ENCODE peak calls at places on chromosome 18, in eight cellular contexts. G is astrocyte of the spinal cord; Q is T-helper 2 cell; K is cardiac fibroblast; B is choroid plexus epithelial cell; L is GM13977; V is activated CD4-positive, alpha-beta T cell treated with anti-CD3 and anti-CD28 coated beads for 48 hours; F is chondrocyte. Z is an unnamed sample.
A peak's percentile ranks its signal among the peaks of the same experiment; 100 is the strongest.

GRCh38 chr18:3452750-3453539 is 3.0 kb downstream of the TGIF1 start:
- DNase-seq in G (peak; percentile 48), Q (no peak), K (peak; percentile 52), B (peak; percentile 46), L (no peak), V (no peak), F (no peak), Z (peak; percentile 41)

GRCh38 chr18:58721586-58722160 is 50.4 kb downstream of the MALT1 start:
- DNase-seq in G (no peak), Q (no peak), K (peak; percentile 2), B (no peak), L (no peak), V (no peak), F (no peak), Z (peak; percentile 11)

GRCh38 chr18:51037230-51037629 is 7.2 kb downstream of the SMAD4 start:
- DNase-seq in G (no peak), Q (no peak), K (no peak), B (no peak), L (no peak), V (no peak), F (no peak), Z (no peak)

GRCh38 chr18:61530681-61531080 is 197.5 kb downstream of the CDH20 start:
- DNase-seq in G (no peak), Q (no peak), K (no peak), B (no peak), L (no peak), V (no peak), F (no peak), Z (no peak)

GRCh38 chr18:11579916-11580315 is 29.5 kb upstream of the SLC35G4 start:
- DNase-seq in G (no peak), Q (no peak), K (no peak), B (no peak), L (no peak), V (no peak), F (no peak), Z (no peak)

GRCh38 chr18:55237665-55238064 is 278.4 kb upstream of the CCDC68 start:
- DNase-seq in G (no peak), Q (no peak), K (no peak), B (no peak), L (no peak), V (no peak), F (no peak), Z (no peak)

GRCh38 chr18:74065366-74065765 is 82.3 kb downstream of the FBXO15 start:
- DNase-seq in G (no peak), Q (no peak), K (no peak), B (no peak), L (no peak), V (no peak), F (no peak), Z (no peak)

GRCh38 chr18:34767601-34768027 is 57.5 kb downstream of the DTNA start:
- DNase-seq in G (peak; percentile 88), Q (no peak), K (peak; percentile 97), B (peak; percentile 89), L (no peak), V (no peak), F (no peak), Z (peak; percentile 91)

GRCh38 chr18:25453556-25454269 is 101.7 kb upstream of the ZNF521 start:
- DNase-seq in G (peak; percentile 26), Q (no peak), K (peak; percentile 2), B (peak; percentile 59), L (no peak), V (no peak), F (no peak), Z (peak; percentile 91)

GRCh38 chr18:23573948-23574431 is 12.3 kb downstream of the NPC1 start:
- DNase-seq in G (peak; percentile 72), Q (no peak), K (peak; percentile 86), B (peak; percentile 92), L (no peak), V (peak; percentile 46), F (no peak), Z (peak; percentile 92)

GRCh38 chr18:63518178-63519012 is 23.8 kb upstream of the SERPINB12 start:
- DNase-seq in G (peak; percentile 76), Q (no peak), K (peak; percentile 85), B (peak; percentile 84), L (peak; percentile 44), V (peak; percentile 65), F (no peak), Z (peak; percentile 63)

GRCh38 chr18:32735781-32736180 is 37.0 kb downstream of the KLHL14 start:
- DNase-seq in G (peak; percentile 79), Q (no peak), K (peak; percentile 21), B (peak; percentile 62), L (no peak), V (no peak), F (no peak), Z (peak; percentile 75)

GRCh38 chr18:9905401-9905922 is 8.4 kb upstream of the VAPA start:
- DNase-seq in G (peak; percentile 17), Q (no peak), K (peak; percentile 73), B (peak; percentile 60), L (no peak), V (no peak), F (no peak), Z (no peak)

GRCh38 chr18:8890957-8891464 is 185.7 kb downstream of the MTCL1 start:
- DNase-seq in G (peak; percentile 93), Q (no peak), K (peak; percentile 94), B (peak; percentile 85), L (no peak), V (no peak), F (no peak), Z (peak; percentile 95)

Z was measured in iris pigment epithelial cell.